ENCODE peak calls at places on chromosomes 16 and 17, in five cellular contexts. One of them, this sample, is unnamed.

GRCh38 chr16:64580558-64580957 is 541.3 kb downstream of the CDH11 start:
- DNase-seq in choroid plexus epithelial cell: no peak
- DNase-seq in astrocyte of the spinal cord: no peak
- DNase-seq in H7: no peak
- DNase-seq in astrocyte of the cerebellum: no peak
- DNase-seq in this sample: no peak

GRCh38 chr17:8451937-8452614 is 16.4 kb downstream of the NDEL1 start:
- DNase-seq in choroid plexus epithelial cell: no peak
- DNase-seq in astrocyte of the spinal cord: no peak
- DNase-seq in H7: no peak
- DNase-seq in astrocyte of the cerebellum: no peak
- DNase-seq in this sample: no peak

GRCh38 chr16:88289549-88290344 is 93.0 kb upstream of the ZNF469 start:
- DNase-seq in choroid plexus epithelial cell: no peak
- DNase-seq in astrocyte of the spinal cord: no peak
- DNase-seq in H7: no peak
- DNase-seq in astrocyte of the cerebellum: no peak
- DNase-seq in this sample: no peak

GRCh38 chr16:87076950-87077749 is 240.0 kb downstream of the C16orf95 start:
- DNase-seq in choroid plexus epithelial cell: peak
- DNase-seq in astrocyte of the spinal cord: peak
- DNase-seq in H7: peak
- DNase-seq in astrocyte of the cerebellum: no peak
- DNase-seq in this sample: peak

GRCh38 chr16:89253548-89254287 is 36.2 kb downstream of the ZNF778 start:
- DNase-seq in choroid plexus epithelial cell: no peak
- DNase-seq in astrocyte of the spinal cord: no peak
- DNase-seq in H7: no peak
- DNase-seq in astrocyte of the cerebellum: no peak
- DNase-seq in this sample: no peak

GRCh38 chr17:50523208-50523607 is 9.3 kb upstream of the EPN3 start:
- DNase-seq in choroid plexus epithelial cell: no peak
- DNase-seq in astrocyte of the spinal cord: no peak
- DNase-seq in H7: no peak
- DNase-seq in astrocyte of the cerebellum: no peak
- DNase-seq in this sample: no peak

GRCh38 chr17:82823004-82823403 is 16.8 kb downstream of the ZNF750 start:
- DNase-seq in choroid plexus epithelial cell: no peak
- DNase-seq in astrocyte of the spinal cord: no peak
- DNase-seq in H7: peak
- DNase-seq in astrocyte of the cerebellum: no peak
- DNase-seq in this sample: no peak

GRCh38 chr17:17993366-17993765 is 20.7 kb downstream of the DRC3 start:
- DNase-seq in choroid plexus epithelial cell: no peak
- DNase-seq in astrocyte of the spinal cord: no peak
- DNase-seq in H7: no peak
- DNase-seq in astrocyte of the cerebellum: no peak
- DNase-seq in this sample: no peak

GRCh38 chr16:85400305-85401205 is 212.6 kb upstream of the GSE1 start:
- DNase-seq in choroid plexus epithelial cell: no peak
- DNase-seq in astrocyte of the spinal cord: no peak
- DNase-seq in H7: no peak
- DNase-seq in astrocyte of the cerebellum: no peak
- DNase-seq in this sample: peak

GRCh38 chr16:8962393-8963009 is 1.2 kb downstream of the USP7 start:
- DNase-seq in choroid plexus epithelial cell: peak
- DNase-seq in astrocyte of the spinal cord: no peak
- DNase-seq in H7: peak
- DNase-seq in astrocyte of the cerebellum: no peak
- DNase-seq in this sample: no peak

GRCh38 chr16:16021988-16022682 is 72.7 kb downstream of the ABCC1 start:
- DNase-seq in choroid plexus epithelial cell: peak
- DNase-seq in astrocyte of the spinal cord: peak
- DNase-seq in H7: peak
- DNase-seq in astrocyte of the cerebellum: peak
- DNase-seq in this sample: peak

GRCh38 chr17:41968676-41969075 is 2.1 kb downstream of the CNP start:
- DNase-seq in choroid plexus epithelial cell: no peak
- DNase-seq in astrocyte of the spinal cord: no peak
- DNase-seq in H7: peak
- DNase-seq in astrocyte of the cerebellum: no peak
- DNase-seq in this sample: no peak

GRCh38 chr17:41967921-41968578 is 1.5 kb downstream of the CNP start:
- DNase-seq in choroid plexus epithelial cell: no peak
- DNase-seq in astrocyte of the spinal cord: no peak
- DNase-seq in H7: peak
- DNase-seq in astrocyte of the cerebellum: no peak
- DNase-seq in this sample: no peak

GRCh38 chr17:41966453-41967140 is at the start of gene CNP:
- DNase-seq in choroid plexus epithelial cell: peak
- DNase-seq in astrocyte of the spinal cord: peak
- DNase-seq in H7: peak
- DNase-seq in astrocyte of the cerebellum: peak
- DNase-seq in this sample: peak

GRCh38 chr17:41965694-41966375 is 760 bp upstream of the CNP start:
- DNase-seq in choroid plexus epithelial cell: peak
- DNase-seq in astrocyte of the spinal cord: no peak
- DNase-seq in H7: peak
- DNase-seq in astrocyte of the cerebellum: no peak
- DNase-seq in this sample: peak

GRCh38 chr17:41967141-41967920 is 736 bp downstream of the CNP start:
- DNase-seq in choroid plexus epithelial cell: peak
- DNase-seq in astrocyte of the spinal cord: no peak
- DNase-seq in H7: no peak
- DNase-seq in astrocyte of the cerebellum: no peak
- DNase-seq in this sample: peak
- H3K4me3 ChIP-seq in choroid plexus epithelial cell: peak
- H3K4me3 ChIP-seq in astrocyte of the spinal cord: peak
- H3K4me3 ChIP-seq in H7: peak
- H3K4me3 ChIP-seq in astrocyte of the cerebellum: peak
- H3K4me3 ChIP-seq in this sample: peak

DNA sequence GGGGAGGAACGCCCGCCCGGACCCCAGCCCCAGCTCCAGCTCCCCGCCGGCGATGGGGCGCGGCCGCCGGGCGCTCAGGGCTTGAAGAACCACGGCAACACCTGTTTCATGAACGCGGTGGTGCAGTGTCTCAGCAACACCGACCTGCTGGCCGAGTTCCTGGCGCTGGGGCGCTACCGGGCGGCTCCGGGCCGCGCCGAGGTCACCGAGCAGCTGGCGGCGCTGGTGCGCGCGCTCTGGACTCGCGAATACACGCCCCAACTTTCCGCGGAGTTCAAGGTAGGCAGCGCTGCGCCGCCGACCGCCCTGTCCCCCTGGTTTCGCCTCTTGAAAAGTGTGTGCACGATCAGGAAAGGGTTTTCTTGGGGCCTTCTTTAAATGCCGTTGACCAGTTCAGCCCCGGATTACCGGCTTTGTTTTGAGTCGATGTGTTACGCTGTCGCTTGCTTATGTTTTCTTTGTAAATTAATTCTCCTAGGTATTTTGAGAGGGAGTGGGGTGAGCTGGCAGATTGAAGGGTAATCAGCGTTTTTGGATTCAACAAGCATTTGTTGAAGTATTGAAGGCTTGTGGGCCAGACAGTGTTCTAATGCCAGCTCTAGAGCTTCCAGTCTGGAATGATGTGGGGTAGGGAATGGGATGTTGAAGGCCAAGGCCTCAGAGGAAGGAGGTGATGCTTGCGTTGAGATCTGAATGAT is 690 bp downstream of the USP43 start:
- DNase-seq in choroid plexus epithelial cell: peak
- DNase-seq in astrocyte of the spinal cord: peak
- DNase-seq in H7: peak
- DNase-seq in astrocyte of the cerebellum: no peak
- DNase-seq in this sample: no peak
- H3K4me3 ChIP-seq in choroid plexus epithelial cell: peak
- H3K4me3 ChIP-seq in astrocyte of the spinal cord: peak
- H3K4me3 ChIP-seq in H7: peak
- H3K4me3 ChIP-seq in astrocyte of the cerebellum: peak
- H3K4me3 ChIP-seq in this sample: peak

DNA sequence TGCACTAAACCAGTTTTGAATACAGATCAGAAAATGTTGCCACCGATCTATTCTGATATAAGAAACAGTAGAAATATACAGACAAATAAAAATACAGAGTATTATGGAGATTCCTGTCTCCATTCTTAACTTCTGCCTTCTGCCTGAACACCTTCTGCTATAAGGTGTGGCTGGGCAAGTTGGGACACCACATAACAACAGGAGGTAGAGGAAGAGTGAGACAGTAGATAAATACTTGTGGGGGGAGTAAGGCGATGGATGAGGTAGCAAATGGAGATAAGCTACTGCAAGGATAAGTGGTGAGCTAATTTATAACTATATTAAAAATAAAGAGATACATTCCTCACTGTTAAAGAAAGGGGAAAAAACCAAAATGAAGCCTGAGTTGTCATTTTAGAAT is 143.7 kb downstream of the CDH8 start:
- DNase-seq in choroid plexus epithelial cell: no peak
- DNase-seq in astrocyte of the spinal cord: no peak
- DNase-seq in H7: no peak
- DNase-seq in astrocyte of the cerebellum: no peak
- DNase-seq in this sample: no peak
- H3K4me3 ChIP-seq in choroid plexus epithelial cell: no peak
- H3K4me3 ChIP-seq in astrocyte of the spinal cord: no peak
- H3K4me3 ChIP-seq in H7: no peak
- H3K4me3 ChIP-seq in astrocyte of the cerebellum: no peak
- H3K4me3 ChIP-seq in this sample: no peak

DNA sequence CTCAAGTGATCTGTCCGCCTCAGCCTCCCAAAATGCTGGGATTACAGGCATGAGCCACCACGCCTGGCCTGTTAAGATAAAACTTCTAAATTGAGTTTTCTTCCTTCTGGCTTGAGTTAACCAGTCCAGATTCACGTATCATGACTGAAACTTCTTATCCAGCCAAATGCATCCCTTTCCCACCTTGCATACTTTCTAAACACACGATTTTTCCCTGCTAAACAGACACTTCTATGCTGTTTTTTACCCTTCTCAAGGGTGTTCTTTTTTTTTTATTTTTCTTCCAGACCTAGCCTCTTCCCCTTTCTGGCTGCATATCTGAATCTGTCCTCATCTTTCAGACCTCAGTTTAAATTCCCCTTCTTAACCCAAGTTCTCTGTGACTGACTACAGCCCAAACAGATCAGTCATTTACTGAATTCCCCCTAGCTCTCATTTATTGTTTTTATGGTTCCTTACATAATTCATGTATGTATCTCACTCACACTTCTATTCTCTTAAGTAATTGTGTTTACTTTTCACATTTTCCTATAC is 5.4 kb downstream of the EVI2B start:
- DNase-seq in choroid plexus epithelial cell: no peak
- DNase-seq in astrocyte of the spinal cord: no peak
- DNase-seq in H7: no peak
- DNase-seq in astrocyte of the cerebellum: no peak
- DNase-seq in this sample: no peak
- H3K4me3 ChIP-seq in choroid plexus epithelial cell: no peak
- H3K4me3 ChIP-seq in astrocyte of the spinal cord: no peak
- H3K4me3 ChIP-seq in H7: no peak
- H3K4me3 ChIP-seq in astrocyte of the cerebellum: no peak
- H3K4me3 ChIP-seq in this sample: no peak

DNA sequence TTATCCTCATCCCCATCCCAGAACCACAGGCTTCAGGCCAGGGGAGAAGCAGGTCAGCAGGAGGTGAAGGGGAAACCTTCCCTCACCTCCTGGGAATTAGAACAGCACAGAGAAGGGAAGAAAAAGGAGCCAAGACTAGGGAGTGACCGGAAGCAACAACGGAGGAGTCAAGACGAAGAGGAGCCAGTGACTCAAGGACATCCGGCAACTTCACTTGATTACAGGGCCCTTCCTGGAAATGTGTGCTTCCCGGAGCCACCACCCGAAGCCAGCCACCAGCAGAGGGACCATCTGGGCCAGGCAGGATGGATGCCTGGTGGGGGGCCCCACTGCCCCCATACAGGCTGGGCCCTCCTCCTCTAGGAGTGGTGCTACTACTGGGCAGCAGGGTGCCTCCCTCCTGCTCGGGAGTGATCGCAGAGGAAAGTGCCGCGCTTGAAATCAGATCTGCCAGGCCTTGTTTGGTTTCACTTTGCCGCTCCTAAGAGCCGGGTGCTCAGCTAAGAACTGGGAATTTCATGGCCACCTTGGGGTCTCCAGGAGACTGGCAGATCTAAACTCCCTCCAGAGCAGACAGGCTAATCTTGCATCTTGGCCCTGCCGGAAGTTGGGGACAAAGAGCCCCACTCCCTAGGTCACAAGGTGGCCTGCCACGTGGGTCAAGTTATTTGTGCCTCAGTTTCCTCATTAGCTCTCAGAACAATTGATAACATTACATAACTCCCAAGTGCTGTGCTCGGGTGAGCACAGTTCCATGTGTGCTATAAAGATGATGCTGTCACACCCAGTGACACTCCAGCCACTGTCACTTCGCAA is 6.6 kb downstream of the CDC42EP4 start:
- DNase-seq in choroid plexus epithelial cell: peak
- DNase-seq in astrocyte of the spinal cord: peak
- DNase-seq in H7: peak
- DNase-seq in astrocyte of the cerebellum: peak
- DNase-seq in this sample: peak
- H3K4me3 ChIP-seq in choroid plexus epithelial cell: peak
- H3K4me3 ChIP-seq in astrocyte of the spinal cord: peak
- H3K4me3 ChIP-seq in H7: no peak
- H3K4me3 ChIP-seq in astrocyte of the cerebellum: peak
- H3K4me3 ChIP-seq in this sample: peak

GRCh38 chr17:5919104-5919503 is 151.1 kb upstream of the WSCD1 start:
- DNase-seq in choroid plexus epithelial cell: no peak
- DNase-seq in astrocyte of the spinal cord: no peak
- DNase-seq in H7: peak
- DNase-seq in astrocyte of the cerebellum: no peak
- DNase-seq in this sample: no peak
- H3K4me3 ChIP-seq in choroid plexus epithelial cell: no peak
- H3K4me3 ChIP-seq in astrocyte of the spinal cord: no peak
- H3K4me3 ChIP-seq in H7: no peak
- H3K4me3 ChIP-seq in astrocyte of the cerebellum: no peak
- H3K4me3 ChIP-seq in this sample: no peak

DNA sequence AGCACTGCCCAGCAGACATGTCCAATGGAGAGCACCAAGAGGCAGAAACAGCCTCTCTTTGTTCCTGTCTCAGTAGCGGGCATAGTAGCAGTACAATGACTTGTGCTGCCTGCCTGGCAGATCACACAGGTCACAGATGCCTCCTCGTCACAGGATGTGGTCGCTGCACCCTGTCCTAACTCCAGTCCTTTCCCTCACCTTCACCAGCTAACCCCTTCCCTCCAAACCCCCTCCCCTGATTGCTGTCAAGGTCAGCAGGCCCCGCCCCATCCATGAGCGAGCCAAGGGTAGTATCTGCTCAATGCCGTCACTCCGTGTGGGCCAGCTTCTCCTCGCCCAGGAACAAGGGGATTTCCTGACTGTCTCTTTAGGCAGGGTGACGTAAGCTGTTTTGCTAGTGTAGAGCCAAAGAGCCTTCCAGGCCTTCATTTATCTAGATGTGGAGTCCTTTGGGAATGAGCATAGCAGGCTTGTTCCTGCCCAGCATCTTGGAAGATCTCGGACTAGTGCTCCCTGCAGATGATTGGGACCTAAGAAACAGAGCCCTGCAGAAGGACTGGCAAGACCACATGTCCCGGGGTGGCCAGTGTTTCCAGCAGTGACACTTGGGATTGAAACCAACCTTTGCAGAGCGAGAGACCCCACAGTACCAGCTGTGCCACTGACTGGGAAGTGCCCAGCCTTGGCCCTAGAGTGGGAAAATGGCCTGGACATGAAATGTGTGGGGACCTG is 75.9 kb upstream of the TNRC6C start:
- DNase-seq in choroid plexus epithelial cell: peak
- DNase-seq in astrocyte of the spinal cord: peak
- DNase-seq in H7: peak
- DNase-seq in astrocyte of the cerebellum: no peak
- DNase-seq in this sample: peak
- H3K4me3 ChIP-seq in choroid plexus epithelial cell: no peak
- H3K4me3 ChIP-seq in astrocyte of the spinal cord: no peak
- H3K4me3 ChIP-seq in H7: no peak
- H3K4me3 ChIP-seq in astrocyte of the cerebellum: no peak
- H3K4me3 ChIP-seq in this sample: no peak

This sample was measured in sigmoid colon.